ENCODE peak calls at places on chromosomes 11 and 22, in six cellular contexts. One of them, this sample, is unnamed.

GRCh38 chr22:29816128-29816527 is 21.9 kb downstream of the ASCC2 start:
- DNase-seq in tibial artery: peak
- DNase-seq in activated CD4-positive, alpha-beta T cell treated with anti-CD3 and anti-CD28 coated beads, Interleukin-2, amount 10 ng/mL, durations not matched to agents 7 days and 5 days: no peak
- DNase-seq in MM.1S: no peak
- DNase-seq in Caco-2: no peak
- DNase-seq in SW 1271: no peak
- DNase-seq in this sample: no peak

GRCh38 chr11:9158898-9159391 is 67.5 kb upstream of the SCUBE2 start:
- DNase-seq in activated CD4-positive, alpha-beta T cell treated with anti-CD3 and anti-CD28 coated beads, Interleukin-2, amount 10 ng/mL, durations not matched to agents 7 days and 5 days: no peak
- DNase-seq in tibial artery: no peak
- DNase-seq in SW 1271: no peak
- DNase-seq in MM.1S: no peak
- DNase-seq in Caco-2: no peak
- DNase-seq in this sample: peak

GRCh38 chr11:1924646-1925372 is 5.3 kb downstream of the TNNT3 start:
- DNase-seq in MM.1S: no peak
- DNase-seq in tibial artery: no peak
- DNase-seq in SW 1271: no peak
- DNase-seq in Caco-2: peak
- DNase-seq in activated CD4-positive, alpha-beta T cell treated with anti-CD3 and anti-CD28 coated beads, Interleukin-2, amount 10 ng/mL, durations not matched to agents 7 days and 5 days: no peak
- DNase-seq in this sample: no peak

GRCh38 chr22:33240901-33241300 is 182.7 kb upstream of the SYN3 start:
- DNase-seq in MM.1S: no peak
- DNase-seq in tibial artery: no peak
- DNase-seq in SW 1271: no peak
- DNase-seq in Caco-2: no peak
- DNase-seq in activated CD4-positive, alpha-beta T cell treated with anti-CD3 and anti-CD28 coated beads, Interleukin-2, amount 10 ng/mL, durations not matched to agents 7 days and 5 days: no peak
- DNase-seq in this sample: no peak

GRCh38 chr11:73156686-73157085 is 14.6 kb upstream of the FCHSD2 start:
- DNase-seq in MM.1S: no peak
- DNase-seq in Caco-2: peak
- DNase-seq in SW 1271: no peak
- DNase-seq in activated CD4-positive, alpha-beta T cell treated with anti-CD3 and anti-CD28 coated beads, Interleukin-2, amount 10 ng/mL, durations not matched to agents 7 days and 5 days: no peak
- DNase-seq in tibial artery: no peak
- DNase-seq in this sample: no peak

GRCh38 chr11:122422707-122423106 is 232.8 kb upstream of the UBASH3B start:
- DNase-seq in Caco-2: no peak
- DNase-seq in activated CD4-positive, alpha-beta T cell treated with anti-CD3 and anti-CD28 coated beads, Interleukin-2, amount 10 ng/mL, durations not matched to agents 7 days and 5 days: no peak
- DNase-seq in SW 1271: no peak
- DNase-seq in tibial artery: no peak
- DNase-seq in MM.1S: no peak
- DNase-seq in this sample: no peak

GRCh38 chr22:20128902-20129746 is 2.5 kb upstream of the ZDHHC8 start:
- DNase-seq in Caco-2: no peak
- DNase-seq in tibial artery: no peak
- DNase-seq in activated CD4-positive, alpha-beta T cell treated with anti-CD3 and anti-CD28 coated beads, Interleukin-2, amount 10 ng/mL, durations not matched to agents 7 days and 5 days: peak
- DNase-seq in SW 1271: peak
- DNase-seq in MM.1S: peak
- DNase-seq in this sample: peak

GRCh38 chr11:8043756-8044155 is 37.3 kb upstream of the TUB start:
- DNase-seq in tibial artery: no peak
- DNase-seq in Caco-2: no peak
- DNase-seq in MM.1S: no peak
- DNase-seq in SW 1271: no peak
- DNase-seq in activated CD4-positive, alpha-beta T cell treated with anti-CD3 and anti-CD28 coated beads, Interleukin-2, amount 10 ng/mL, durations not matched to agents 7 days and 5 days: no peak
- DNase-seq in this sample: no peak

GRCh38 chr11:65470433-65470832 is 28.4 kb upstream of the MALAT1 start:
- DNase-seq in SW 1271: no peak
- DNase-seq in activated CD4-positive, alpha-beta T cell treated with anti-CD3 and anti-CD28 coated beads, Interleukin-2, amount 10 ng/mL, durations not matched to agents 7 days and 5 days: no peak
- DNase-seq in tibial artery: no peak
- DNase-seq in MM.1S: no peak
- DNase-seq in Caco-2: no peak
- DNase-seq in this sample: no peak